ENCODE peak calls at places on chromosome 16, in four cellular contexts. One of them, this sample, is unnamed.
A peak's percentile ranks its signal among the peaks of the same experiment; 100 is the strongest.

GRCh38 chr16:78866556-78866955 is 734.0 kb downstream of the MAF start:
- DNase-seq in Caco-2: no peak
- DNase-seq in choroid plexus epithelial cell: no peak
- DNase-seq in kidney: no peak
- DNase-seq in this sample: no peak

GRCh38 chr16:66881014-66881417 is 701 bp downstream of the PDP2 start:
- DNase-seq in Caco-2: no peak
- DNase-seq in choroid plexus epithelial cell: no peak
- DNase-seq in kidney: no peak
- DNase-seq in this sample: no peak

GRCh38 chr16:66044089-66044488 is 322.4 kb upstream of the CDH5 start:
- DNase-seq in Caco-2: no peak
- DNase-seq in choroid plexus epithelial cell: no peak
- DNase-seq in kidney: no peak
- DNase-seq in this sample: no peak

GRCh38 chr16:81767987-81768592 is 11.0 kb upstream of the PLCG2 start:
- DNase-seq in Caco-2: peak; percentile 63
- DNase-seq in choroid plexus epithelial cell: no peak
- DNase-seq in kidney: peak; percentile 7
- DNase-seq in this sample: peak; percentile 54

GRCh38 chr16:86783626-86784266 is 205.4 kb downstream of the FOXL1 start:
- DNase-seq in kidney: no peak
- DNase-seq in Caco-2: no peak
- DNase-seq in choroid plexus epithelial cell: no peak
- DNase-seq in this sample: no peak

GRCh38 chr16:46715769-46716305 is 26.4 kb downstream of the ORC6 start:
- DNase-seq in Caco-2: no peak
- DNase-seq in kidney: no peak
- DNase-seq in choroid plexus epithelial cell: peak; percentile 6
- DNase-seq in this sample: no peak

GRCh38 chr16:59440502-59440901 is 706.4 kb upstream of the GOT2 start:
- DNase-seq in choroid plexus epithelial cell: no peak
- DNase-seq in kidney: no peak
- DNase-seq in Caco-2: no peak
- DNase-seq in this sample: no peak

GRCh38 chr16:1470543-1471251 is 4.1 kb downstream of the CLCN7 start:
- DNase-seq in Caco-2: no peak
- DNase-seq in choroid plexus epithelial cell: peak; percentile 53
- DNase-seq in kidney: no peak
- DNase-seq in this sample: no peak

GRCh38 chr16:2482181-2483107 is 7.5 kb downstream of the TBC1D24 start:
- DNase-seq in kidney: peak; percentile 82
- DNase-seq in choroid plexus epithelial cell: peak; percentile 13
- DNase-seq in Caco-2: no peak
- DNase-seq in this sample: no peak

GRCh38 chr16:80369559-80369958 is 171.2 kb upstream of the DYNLRB2 start:
- DNase-seq in Caco-2: peak; percentile 79
- DNase-seq in kidney: no peak
- DNase-seq in choroid plexus epithelial cell: peak; percentile 81
- DNase-seq in this sample: peak; percentile 22

GRCh38 chr16:83818276-83818675 is 10.5 kb downstream of the HSBP1 start:
- DNase-seq in Caco-2: no peak
- DNase-seq in choroid plexus epithelial cell: no peak
- DNase-seq in kidney: no peak
- DNase-seq in this sample: no peak

GRCh38 chr16:58032710-58033293 is 7.2 kb downstream of the MMP15 start:
- DNase-seq in kidney: no peak
- DNase-seq in choroid plexus epithelial cell: peak; percentile 26
- DNase-seq in Caco-2: no peak
- DNase-seq in this sample: peak; percentile 81

GRCh38 chr16:69906838-69907301 is 44.3 kb upstream of the CLEC18A start:
- DNase-seq in kidney: no peak
- DNase-seq in Caco-2: no peak
- DNase-seq in choroid plexus epithelial cell: peak; percentile 94
- DNase-seq in this sample: no peak

GRCh38 chr16:22327446-22327775 is 30.2 kb downstream of the POLR3E start:
- DNase-seq in Caco-2: no peak
- DNase-seq in choroid plexus epithelial cell: no peak
- DNase-seq in kidney: no peak
- DNase-seq in this sample: no peak

GRCh38 chr16:48203974-48204824 is 39.9 kb upstream of the LONP2 start:
- DNase-seq in Caco-2: peak; percentile 69
- DNase-seq in choroid plexus epithelial cell: no peak
- DNase-seq in kidney: no peak
- DNase-seq in this sample: peak; percentile 37

GRCh38 chr16:1305823-1306222 is 3.6 kb upstream of the UBE2I start:
- DNase-seq in choroid plexus epithelial cell: no peak
- DNase-seq in kidney: no peak
- DNase-seq in Caco-2: no peak
- DNase-seq in this sample: no peak

GRCh38 chr16:1863681-1864460 is 8.1 kb downstream of the MEIOB start:
- DNase-seq in choroid plexus epithelial cell: peak; percentile 62
- DNase-seq in Caco-2: no peak
- DNase-seq in kidney: no peak
- DNase-seq in this sample: no peak

GRCh38 chr16:68833251-68833650 is 10.1 kb upstream of the TANGO6 start:
- DNase-seq in choroid plexus epithelial cell: no peak
- DNase-seq in kidney: no peak
- DNase-seq in Caco-2: no peak
- DNase-seq in this sample: no peak

GRCh38 chr16:17261197-17261858 is 209.4 kb downstream of the XYLT1 start:
- DNase-seq in choroid plexus epithelial cell: no peak
- DNase-seq in kidney: no peak
- DNase-seq in Caco-2: no peak
- DNase-seq in this sample: no peak

GRCh38 chr16:91484-91883 is 13.5 kb downstream of the MPG start:
- DNase-seq in Caco-2: no peak
- DNase-seq in choroid plexus epithelial cell: no peak
- DNase-seq in kidney: no peak
- DNase-seq in this sample: no peak

GRCh38 chr16:70252355-70252988 is 732 bp upstream of the EXOSC6 start:
- DNase-seq in kidney: no peak
- DNase-seq in Caco-2: peak; percentile 65
- DNase-seq in choroid plexus epithelial cell: peak; percentile 19
- DNase-seq in this sample: peak; percentile 32

GRCh38 chr16:11580451-11581086 is 6.2 kb downstream of the LITAF start:
- DNase-seq in kidney: peak; percentile 26
- DNase-seq in Caco-2: no peak
- DNase-seq in choroid plexus epithelial cell: no peak
- DNase-seq in this sample: no peak

GRCh38 chr16:60729052-60729451 is 1307.2 kb downstream of the CDH8 start:
- DNase-seq in choroid plexus epithelial cell: no peak
- DNase-seq in kidney: no peak
- DNase-seq in Caco-2: no peak
- DNase-seq in this sample: no peak

GRCh38 chr16:57617604-57618111 is 10.8 kb upstream of the ADGRG1 start:
- DNase-seq in kidney: peak; percentile 60
- DNase-seq in choroid plexus epithelial cell: no peak
- DNase-seq in Caco-2: no peak
- DNase-seq in this sample: no peak

GRCh38 chr16:75304521-75305363 is 53.3 kb upstream of the BCAR1 start:
- DNase-seq in choroid plexus epithelial cell: peak; percentile 94
- DNase-seq in Caco-2: peak; percentile 53
- DNase-seq in kidney: peak; percentile 88
- DNase-seq in this sample: peak; percentile 38

GRCh38 chr16:89431158-89431584 is 59.2 kb downstream of the ANKRD11 start:
- DNase-seq in Caco-2: no peak
- DNase-seq in choroid plexus epithelial cell: no peak
- DNase-seq in kidney: no peak
- DNase-seq in this sample: no peak

GRCh38 chr16:74727903-74728302 is 27.2 kb upstream of the MLKL start:
- DNase-seq in kidney: no peak
- DNase-seq in choroid plexus epithelial cell: no peak
- DNase-seq in Caco-2: no peak
- DNase-seq in this sample: no peak

GRCh38 chr16:74107795-74108610 is 188.6 kb upstream of the PSMD7 start:
- DNase-seq in kidney: no peak
- DNase-seq in choroid plexus epithelial cell: peak; percentile 4
- DNase-seq in Caco-2: peak; percentile 76
- DNase-seq in this sample: peak; percentile 86

GRCh38 chr16:27978876-27979275 is 84.6 kb downstream of the GSG1L start:
- DNase-seq in Caco-2: no peak
- DNase-seq in choroid plexus epithelial cell: no peak
- DNase-seq in kidney: no peak
- DNase-seq in this sample: no peak

GRCh38 chr16:4500283-4500682 is 24.1 kb downstream of the HMOX2 start:
- DNase-seq in kidney: no peak
- DNase-seq in choroid plexus epithelial cell: peak; percentile 85
- DNase-seq in Caco-2: no peak
- DNase-seq in this sample: peak; percentile 32

GRCh38 chr16:4498546-4499195 is 22.5 kb downstream of the HMOX2 start:
- DNase-seq in kidney: no peak
- DNase-seq in choroid plexus epithelial cell: no peak
- DNase-seq in Caco-2: no peak
- DNase-seq in this sample: no peak

GRCh38 chr16:4501071-4501478 is 24.9 kb downstream of the HMOX2 start:
- DNase-seq in Caco-2: no peak
- DNase-seq in kidney: no peak
- DNase-seq in choroid plexus epithelial cell: no peak
- DNase-seq in this sample: no peak

GRCh38 chr16:4496305-4496704 is 20.1 kb downstream of the HMOX2 start:
- DNase-seq in kidney: no peak
- DNase-seq in choroid plexus epithelial cell: peak; percentile 42
- DNase-seq in Caco-2: no peak
- DNase-seq in this sample: peak; percentile 28

GRCh38 chr16:4499196-4499555 is 23.0 kb downstream of the HMOX2 start:
- DNase-seq in kidney: no peak
- DNase-seq in Caco-2: no peak
- DNase-seq in choroid plexus epithelial cell: no peak
- DNase-seq in this sample: no peak
- TF ChIP-seq CTCF in kidney: no peak
- TF ChIP-seq CTCF in Caco-2: no peak
- TF ChIP-seq CTCF in choroid plexus epithelial cell: no peak
- TF ChIP-seq CTCF in this sample: no peak

DNA sequence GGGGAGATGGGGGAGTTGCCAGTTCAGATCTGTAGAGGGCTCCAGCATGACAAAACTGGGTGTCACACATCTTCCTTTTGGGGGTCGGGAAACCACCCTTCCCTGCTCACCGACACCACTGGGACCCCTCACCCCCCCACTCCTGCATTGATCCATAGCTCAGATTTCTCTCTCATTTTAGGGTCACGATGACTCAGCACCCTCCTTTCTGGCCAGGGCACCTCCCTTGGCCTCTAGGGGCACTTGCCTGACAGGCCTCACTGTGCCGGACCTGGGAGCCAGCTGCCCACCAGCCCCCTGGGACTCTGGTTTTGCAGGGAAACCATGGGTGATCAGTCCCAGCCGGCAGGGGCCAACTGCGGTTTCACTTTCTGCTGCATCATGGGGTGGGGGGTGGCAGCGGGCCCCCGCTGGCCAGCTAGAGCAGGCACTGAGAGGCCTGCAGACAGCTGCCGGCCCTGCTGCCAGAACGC is 239.4 kb downstream of the MRTFB start:
- DNase-seq in choroid plexus epithelial cell: peak; percentile 47
- DNase-seq in kidney: no peak
- DNase-seq in Caco-2: no peak
- DNase-seq in this sample: no peak
- TF ChIP-seq CTCF in choroid plexus epithelial cell: peak; percentile 3
- TF ChIP-seq CTCF in kidney: no peak
- TF ChIP-seq CTCF in Caco-2: no peak
- TF ChIP-seq CTCF in this sample: no peak

GRCh38 chr16:56277040-56277439 is 85.8 kb downstream of the GNAO1 start:
- DNase-seq in kidney: no peak
- DNase-seq in choroid plexus epithelial cell: no peak
- DNase-seq in Caco-2: peak; percentile 54
- DNase-seq in this sample: no peak
- TF ChIP-seq CTCF in kidney: no peak
- TF ChIP-seq CTCF in choroid plexus epithelial cell: peak; percentile 41
- TF ChIP-seq CTCF in Caco-2: peak; percentile 54
- TF ChIP-seq CTCF in this sample: no peak

GRCh38 chr16:49464877-49465504 is 91.4 kb downstream of the C16orf78 start:
- DNase-seq in choroid plexus epithelial cell: no peak
- DNase-seq in Caco-2: no peak
- DNase-seq in kidney: no peak
- DNase-seq in this sample: no peak
- TF ChIP-seq CTCF in choroid plexus epithelial cell: peak; percentile 13
- TF ChIP-seq CTCF in Caco-2: peak; percentile 12
- TF ChIP-seq CTCF in kidney: no peak
- TF ChIP-seq CTCF in this sample: no peak

DNA sequence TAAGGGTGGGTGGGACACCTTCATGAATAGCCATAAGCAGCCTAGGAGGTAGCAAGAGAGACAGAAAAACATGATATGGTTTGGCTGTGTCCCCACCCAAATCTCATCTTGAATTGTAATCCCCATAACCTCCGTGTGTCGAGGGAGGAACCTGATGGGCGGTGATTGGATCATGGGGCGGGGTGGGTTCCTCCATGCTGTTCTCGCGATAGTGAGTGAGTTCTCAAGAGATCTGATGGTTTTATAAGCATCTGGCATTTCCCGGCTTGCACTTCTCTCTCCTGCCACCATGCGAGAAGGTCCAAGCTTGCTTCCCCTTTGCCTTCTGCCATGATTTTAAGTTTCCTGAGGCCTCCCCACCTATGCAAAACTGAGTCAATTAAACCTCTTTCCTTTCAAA is 259.1 kb upstream of the ERCC4 start:
- DNase-seq in Caco-2: no peak
- DNase-seq in kidney: no peak
- DNase-seq in choroid plexus epithelial cell: no peak
- DNase-seq in this sample: no peak
- TF ChIP-seq CTCF in Caco-2: no peak
- TF ChIP-seq CTCF in kidney: no peak
- TF ChIP-seq CTCF in choroid plexus epithelial cell: no peak
- TF ChIP-seq CTCF in this sample: no peak

DNA sequence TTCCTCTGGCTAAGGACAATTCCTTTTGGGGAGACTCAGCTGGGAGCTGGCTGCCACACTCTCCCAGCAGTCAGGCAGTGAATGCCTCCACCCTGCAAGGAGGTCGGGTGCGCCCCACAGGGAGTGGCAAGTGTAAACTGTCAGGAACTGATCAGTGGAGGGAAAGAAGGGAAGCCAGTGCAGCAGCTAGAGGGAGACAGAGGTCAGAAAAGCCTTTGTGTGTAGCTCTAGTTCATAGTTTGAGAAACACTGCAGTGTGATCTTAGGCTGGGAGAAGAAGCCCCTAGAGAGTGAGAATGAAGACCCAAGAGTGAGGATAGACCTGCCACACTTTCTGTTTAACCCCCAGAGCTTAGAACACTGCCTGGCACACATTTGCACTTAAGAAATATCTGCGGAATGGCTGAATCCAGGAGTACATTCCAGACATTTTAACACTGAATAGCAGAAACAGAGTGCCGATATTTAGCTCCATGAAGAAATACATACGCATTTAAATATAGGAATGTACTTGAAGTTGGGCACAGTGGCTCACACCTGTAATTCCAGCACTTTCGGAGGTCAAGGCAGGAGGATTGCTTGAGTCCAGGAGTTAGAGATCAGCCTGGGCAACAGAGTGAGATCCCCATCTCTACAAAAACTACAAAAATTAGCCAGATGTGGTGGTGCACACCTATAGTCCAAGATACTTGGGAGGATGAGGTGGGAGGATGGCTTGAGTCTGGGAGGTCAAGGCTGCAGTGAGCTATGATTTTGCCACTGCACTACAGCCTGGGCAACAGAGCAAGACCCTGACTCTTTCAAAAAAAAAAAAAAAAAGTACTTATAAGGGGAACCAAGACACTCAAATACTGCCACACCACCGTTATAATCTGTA is 11.1 kb upstream of the SLC5A11 start:
- DNase-seq in choroid plexus epithelial cell: peak; percentile 71
- DNase-seq in Caco-2: peak; percentile 58
- DNase-seq in kidney: no peak
- DNase-seq in this sample: peak; percentile 67
- TF ChIP-seq CTCF in choroid plexus epithelial cell: peak; percentile 86
- TF ChIP-seq CTCF in Caco-2: peak; percentile 47
- TF ChIP-seq CTCF in kidney: peak; percentile 48
- TF ChIP-seq CTCF in this sample: peak; percentile 70

GRCh38 chr16:23629516-23629915 is 11.6 kb downstream of the PALB2 start:
- DNase-seq in kidney: no peak
- DNase-seq in choroid plexus epithelial cell: no peak
- DNase-seq in Caco-2: no peak
- DNase-seq in this sample: no peak
- TF ChIP-seq CTCF in kidney: no peak
- TF ChIP-seq CTCF in choroid plexus epithelial cell: no peak
- TF ChIP-seq CTCF in Caco-2: no peak
- TF ChIP-seq CTCF in this sample: no peak

This sample was measured in Calu3.